ENCODE peak calls at places on chromosomes 11 and 22, in six cellular contexts. G is neural progenitor cell, C is suprapubic skin, J is cardiac muscle cell, L is endothelial cell of umbilical vein, K is progenitor cell of endocrine pancreas. V is an unnamed sample.

GRCh38 chr11:64813826-64814225 is 3.5 kb upstream of the MEN1 start:
- DNase-seq in G (no peak), C (no peak), J (no peak), L (no peak), K (no peak), V (no peak)

GRCh38 chr22:19143967-19144400 is 467 bp downstream of the ESS2 start:
- DNase-seq in G (no peak), C (no peak), J (no peak), L (no peak), K (no peak), V (no peak)

GRCh38 chr11:115408036-115408911 is 95.9 kb downstream of the CADM1 start:
- DNase-seq in G (no peak), C (no peak), J (no peak), L (no peak), K (no peak), V (no peak)

GRCh38 chr11:120785576-120785975 is 238.3 kb upstream of the TBCEL start:
- DNase-seq in G (no peak), C (peak; percentile 49), J (no peak), L (no peak), K (no peak), V (no peak)

GRCh38 chr22:33562484-33562883 is 357.8 kb downstream of the LARGE1 start:
- DNase-seq in G (no peak), C (no peak), J (no peak), L (no peak), K (no peak), V (no peak)

GRCh38 chr11:132300283-132300682 is 929.9 kb downstream of the NTM start:
- DNase-seq in G (peak; percentile 29), C (no peak), J (peak; percentile 40), L (no peak), K (no peak), V (no peak)

GRCh38 chr22:27344546-27344945 is 457.0 kb downstream of the MN1 start:
- DNase-seq in G (no peak), C (no peak), J (peak; percentile 85), L (no peak), K (no peak), V (no peak)

GRCh38 chr22:23670378-23671295 is 20.2 kb upstream of the RGL4 start:
- DNase-seq in G (no peak), C (no peak), J (no peak), L (no peak), K (no peak), V (no peak)

GRCh38 chr11:27153136-27153535 is 112.5 kb downstream of the BBOX1 start:
- DNase-seq in G (no peak), C (no peak), J (no peak), L (no peak), K (no peak), V (no peak)

GRCh38 chr11:96013459-96014213 is 89.7 kb upstream of the MTMR2 start:
- DNase-seq in G (no peak), C (no peak), J (no peak), L (no peak), K (no peak), V (no peak)

GRCh38 chr11:122977455-122978302 is 4.0 kb downstream of the BSX start:
- DNase-seq in G (peak; percentile 79), C (no peak), J (peak; percentile 31), L (no peak), K (no peak), V (no peak)

GRCh38 chr11:48013269-48013901 is 33.0 kb downstream of the PTPRJ start:
- DNase-seq in G (no peak), C (no peak), J (no peak), L (peak; percentile 43), K (no peak), V (peak; percentile 49)

GRCh38 chr11:133228406-133229330 is 303.6 kb downstream of the OPCML start:
- DNase-seq in G (peak; percentile 84), C (no peak), J (peak; percentile 38), L (no peak), K (no peak), V (no peak)

GRCh38 chr11:60870733-60871377 is 3.5 kb downstream of the ZP1 start:
- DNase-seq in G (no peak), C (peak; percentile 48), J (no peak), L (no peak), K (no peak), V (no peak)

GRCh38 chr11:41579546-41579945 is 120.1 kb upstream of the LRRC4C start:
- DNase-seq in G (no peak), C (no peak), J (no peak), L (no peak), K (no peak), V (no peak)

GRCh38 chr11:117259417-117259816 is 26.9 kb downstream of the RNF214 start:
- DNase-seq in G (no peak), C (no peak), J (no peak), L (no peak), K (no peak), V (no peak)

GRCh38 chr11:95556342-95557151 is 233.0 kb downstream of the FAM76B start:
- DNase-seq in G (peak; percentile 82), C (no peak), J (no peak), L (no peak), K (no peak), V (peak; percentile 26)

GRCh38 chr11:47327949-47328348 is 24.6 kb downstream of the MYBPC3 start:
- DNase-seq in G (no peak), C (no peak), J (no peak), L (no peak), K (no peak), V (no peak)

GRCh38 chr11:118645066-118645715 is 34.3 kb downstream of the TREH start:
- DNase-seq in G (no peak), C (no peak), J (no peak), L (no peak), K (no peak), V (no peak)

GRCh38 chr11:18728658-18729057 is 2.7 kb upstream of the IGSF22 start:
- DNase-seq in G (no peak), C (no peak), J (no peak), L (no peak), K (no peak), V (no peak)

GRCh38 chr11:122556605-122557004 is 98.9 kb upstream of the UBASH3B start:
- DNase-seq in G (peak; percentile 77), C (no peak), J (peak; percentile 43), L (no peak), K (peak; percentile 41), V (no peak)

GRCh38 chr11:85946221-85946620 is 91.0 kb downstream of the CCDC83 start:
- DNase-seq in G (no peak), C (no peak), J (no peak), L (no peak), K (no peak), V (no peak)

GRCh38 chr22:38860291-38861169 is 11.5 kb downstream of the CBX6 start:
- DNase-seq in G (peak; percentile 30), C (no peak), J (no peak), L (no peak), K (no peak), V (no peak)

GRCh38 chr11:12224537-12224893 is 114.1 kb downstream of the MICAL2 start:
- DNase-seq in G (no peak), C (peak; percentile 90), J (no peak), L (peak; percentile 28), K (no peak), V (peak; percentile 42)

GRCh38 chr11:38169286-38169685 is 1571.2 kb upstream of the RAG2 start:
- DNase-seq in G (no peak), C (no peak), J (no peak), L (peak; percentile 44), K (no peak), V (no peak)

GRCh38 chr11:76038608-76039007 is 167.7 kb downstream of the WNT11 start:
- DNase-seq in G (no peak), C (no peak), J (no peak), L (no peak), K (no peak), V (no peak)

GRCh38 chr11:76044750-76045320 is 161.5 kb downstream of the WNT11 start:
- DNase-seq in G (no peak), C (no peak), J (no peak), L (no peak), K (no peak), V (no peak)

GRCh38 chr11:76041208-76041607 is 165.1 kb downstream of the WNT11 start:
- DNase-seq in G (no peak), C (no peak), J (no peak), L (no peak), K (no peak), V (no peak)
- TF ChIP-seq CTCF in G (no peak), C (no peak), J (no peak), L (no peak), K (no peak), V (no peak)

GRCh38 chr11:127018683-127019279 is 18.2 kb upstream of the KIRREL3 start:
- DNase-seq in G (no peak), C (no peak), J (no peak), L (no peak), K (no peak), V (no peak)

GRCh38 chr11:127013550-127013949 is 13.0 kb upstream of the KIRREL3 start:
- DNase-seq in G (no peak), C (no peak), J (no peak), L (no peak), K (no peak), V (no peak)

DNA sequence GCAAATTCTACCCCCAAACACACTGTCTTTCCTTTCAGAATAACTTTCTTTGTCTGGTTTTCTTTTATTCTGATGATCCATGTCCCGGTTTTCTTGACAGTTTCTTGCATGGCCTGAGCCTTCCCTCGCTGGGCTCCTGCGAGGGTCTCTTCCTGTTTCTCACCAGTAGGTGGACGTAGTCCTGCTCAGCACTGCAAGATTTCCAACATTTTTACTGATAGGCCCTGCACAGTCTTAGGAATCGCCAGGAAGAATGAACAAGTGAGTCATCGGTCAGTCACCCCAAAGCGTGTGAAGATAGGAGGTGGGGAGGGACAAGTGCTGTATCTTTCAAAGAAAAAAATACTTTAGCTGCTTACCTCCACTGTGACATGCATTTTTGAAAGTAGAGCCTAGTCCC is 16.9 kb upstream of the KIRREL3 start:
- DNase-seq in G (peak; percentile 72), C (no peak), J (peak; percentile 47), L (no peak), K (no peak), V (no peak)
- TF ChIP-seq CTCF in G (peak; percentile 67), C (no peak), J (peak; percentile 25), L (no peak), K (peak; percentile 61), V (no peak)

DNA sequence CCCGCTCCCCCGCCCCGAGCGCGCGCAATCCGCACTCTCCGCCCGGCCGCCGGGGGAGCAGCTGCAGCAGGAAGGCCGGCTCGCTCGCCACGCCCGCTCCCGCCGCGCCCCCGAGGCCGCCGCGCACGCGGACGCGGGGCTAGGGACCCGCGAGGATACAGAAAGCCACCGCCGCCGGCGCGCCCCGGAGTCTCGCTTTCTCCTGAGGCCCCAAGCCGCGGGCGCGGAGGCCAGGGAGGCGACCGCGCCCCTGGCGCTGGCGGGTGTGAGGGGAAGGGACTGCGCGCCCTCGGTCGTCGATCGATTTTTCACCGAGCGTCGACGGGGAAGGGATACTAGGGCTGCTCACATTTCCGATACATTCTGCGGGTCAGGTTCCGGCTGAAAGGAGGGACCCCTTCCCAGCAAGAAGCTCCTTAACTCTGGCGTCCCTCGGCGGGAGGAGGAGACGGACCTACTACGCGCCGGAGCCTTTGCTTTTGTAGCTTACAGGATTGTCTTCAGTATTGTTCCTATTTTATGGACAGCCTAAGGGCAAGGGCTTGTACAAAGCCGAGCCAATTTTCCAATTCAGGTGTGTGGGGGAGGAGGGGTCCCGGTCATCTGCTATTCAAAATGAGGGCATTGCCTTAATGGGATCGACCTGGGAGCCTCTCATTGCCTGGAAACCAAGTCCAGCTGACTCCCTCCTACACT is 416 bp upstream of the GAB2 start:
- DNase-seq in G (peak; percentile 94), C (peak; percentile 90), J (peak; percentile 91), L (peak; percentile 73), K (peak; percentile 90), V (peak; percentile 85)
- TF ChIP-seq CTCF in G (peak; percentile 24), C (no peak), J (no peak), L (no peak), K (no peak), V (peak; percentile 15)

GRCh38 chr11:68843703-68844312 is 2.1 kb upstream of the CPT1A start:
- DNase-seq in G (peak; percentile 57), C (no peak), J (peak; percentile 87), L (no peak), K (peak; percentile 70), V (peak; percentile 85)
- TF ChIP-seq CTCF in G (peak; percentile 30), C (peak; percentile 65), J (peak; percentile 37), L (no peak), K (peak; percentile 72), V (peak; percentile 76)

V was measured in GM10248.